ENCODE peak calls at places on chromosomes 1 and 21, in five cellular contexts. D is PC-3; V is CD4-positive, CD25-positive, alpha-beta regulatory T cell; T is MM.1S; U is transverse colon. Y is an unnamed sample.
A peak's percentile ranks its signal among the peaks of the same experiment; 100 is the strongest.

GRCh38 chr21:31260790-31261189 is 83.3 kb downstream of the TIAM1 start:
- DNase-seq in U (no peak), V (no peak), T (no peak), D (no peak), Y (no peak)

GRCh38 chr1:31441073-31441472 is 28.1 kb downstream of the SERINC2 start:
- DNase-seq in U (no peak), D (no peak), V (no peak), T (no peak), Y (no peak)

GRCh38 chr1:113226118-113226517 is 153.1 kb downstream of the LRIG2 start:
- DNase-seq in V (no peak), D (no peak), U (peak; percentile 44), T (no peak), Y (no peak)

GRCh38 chr1:41486892-41487728 is 2.6 kb upstream of the EDN2 start:
- DNase-seq in V (no peak), T (no peak), U (no peak), D (no peak), Y (no peak)

GRCh38 chr1:6345009-6345408 is 48.6 kb downstream of the ACOT7 start:
- DNase-seq in D (no peak), U (peak; percentile 53), V (no peak), T (no peak), Y (peak; percentile 19)

GRCh38 chr1:33768821-33769220 is 95.1 kb upstream of the HMGB4 start:
- DNase-seq in T (no peak), U (no peak), D (no peak), V (no peak), Y (no peak)

GRCh38 chr1:3133671-3134070 is 64.7 kb downstream of the PRDM16 start:
- DNase-seq in T (no peak), V (no peak), D (peak; percentile 31), U (no peak), Y (peak; percentile 95)

GRCh38 chr1:34013958-34014737 is 150.3 kb downstream of the HMGB4 start:
- DNase-seq in U (no peak), T (no peak), V (no peak), D (no peak), Y (no peak)

GRCh38 chr1:221431068-221431651 is 310.7 kb downstream of the DUSP10 start:
- DNase-seq in T (no peak), U (no peak), V (no peak), D (no peak), Y (peak; percentile 25)

GRCh38 chr1:83693409-83694126 is 305.4 kb downstream of the TTLL7 start:
- DNase-seq in U (no peak), V (no peak), D (no peak), T (no peak), Y (no peak)

GRCh38 chr21:14531927-14532326 is 14.2 kb downstream of the SAMSN1 start:
- DNase-seq in D (no peak), T (no peak), V (no peak), U (no peak), Y (no peak)

GRCh38 chr21:31985398-31985797 is 112.6 kb downstream of the HUNK start:
- DNase-seq in D (no peak), U (no peak), V (no peak), T (no peak), Y (no peak)

GRCh38 chr1:186983327-186983726 is 154.6 kb downstream of the PLA2G4A start:
- DNase-seq in V (no peak), U (peak; percentile 18), T (no peak), D (no peak), Y (no peak)

GRCh38 chr21:15514073-15514946 is 215.5 kb upstream of the USP25 start:
- DNase-seq in U (peak; percentile 52), V (peak; percentile 77), T (peak; percentile 31), D (no peak), Y (no peak)

GRCh38 chr1:212968385-212968863 is 18.1 kb downstream of the VASH2 start:
- DNase-seq in U (no peak), T (peak; percentile 57), V (no peak), D (no peak), Y (no peak)

GRCh38 chr1:244012232-244012631 is 38.9 kb upstream of the ZBTB18 start:
- DNase-seq in D (peak; percentile 97), V (no peak), U (no peak), T (no peak), Y (peak; percentile 89)

GRCh38 chr1:36924282-36924791 is 110.0 kb downstream of the GRIK3 start:
- DNase-seq in V (peak; percentile 1), T (peak; percentile 45), D (peak; percentile 60), U (no peak), Y (no peak)

GRCh38 chr1:207901041-207901653 is 9.8 kb downstream of the CD34 start:
- DNase-seq in D (no peak), V (no peak), T (no peak), U (no peak), Y (no peak)

GRCh38 chr1:65175171-65176070 is 27.4 kb downstream of the AK4 start:
- DNase-seq in D (no peak), T (no peak), V (no peak), U (no peak), Y (peak; percentile 65)

GRCh38 chr1:235063068-235063765 is 65.4 kb downstream of the TOMM20 start:
- DNase-seq in T (peak; percentile 55), D (no peak), U (no peak), V (no peak), Y (peak; percentile 42)

GRCh38 chr1:60055336-60055735 is 18.2 kb downstream of the C1orf87 start:
- DNase-seq in T (no peak), U (no peak), D (peak; percentile 6), V (no peak), Y (no peak)

GRCh38 chr1:87115317-87115885 is 201.0 kb downstream of the HS2ST1 start:
- DNase-seq in U (no peak), T (no peak), V (no peak), D (peak; percentile 85), Y (peak; percentile 80)

GRCh38 chr1:184162266-184162665 is 110.7 kb downstream of the TSEN15 start:
- DNase-seq in D (no peak), T (no peak), V (no peak), U (no peak), Y (no peak)

GRCh38 chr1:5684791-5685190 is 307.4 kb downstream of the NPHP4 start:
- DNase-seq in D (no peak), V (no peak), T (no peak), U (no peak), Y (no peak)

GRCh38 chr1:210237514-210237913 is 4.9 kb downstream of the SERTAD4 start:
- DNase-seq in T (no peak), U (no peak), V (no peak), D (no peak), Y (peak; percentile 64)

GRCh38 chr1:62325076-62325475 is 5.8 kb upstream of the KANK4 start:
- DNase-seq in V (no peak), U (no peak), T (no peak), D (peak; percentile 44), Y (peak; percentile 43)

GRCh38 chr1:87404306-87404705 is 75.6 kb downstream of the LMO4 start:
- DNase-seq in D (peak; percentile 65), T (no peak), U (no peak), V (peak; percentile 5), Y (no peak)

GRCh38 chr1:93567255-93567918 is 114.2 kb downstream of the BCAR3 start:
- DNase-seq in V (no peak), U (no peak), D (peak; percentile 52), T (no peak), Y (peak; percentile 80)

GRCh38 chr1:8118031-8118451 is 91.9 kb upstream of the ERRFI1 start:
- DNase-seq in T (no peak), V (no peak), U (no peak), D (no peak), Y (no peak)

GRCh38 chr1:8094481-8095241 is 68.6 kb upstream of the ERRFI1 start:
- DNase-seq in T (no peak), V (no peak), U (peak; percentile 34), D (peak; percentile 72), Y (peak; percentile 65)

GRCh38 chr21:26933448-26933847 is 33.4 kb downstream of the ADAMTS5 start:
- DNase-seq in U (no peak), T (no peak), V (no peak), D (no peak), Y (no peak)

GRCh38 chr1:48038273-48038767 is 41.1 kb upstream of the TRABD2B start:
- DNase-seq in D (no peak), U (no peak), V (no peak), T (no peak), Y (no peak)

GRCh38 chr1:84892657-84893618 is at the start of gene LPAR3:
- DNase-seq in T (no peak), D (peak; percentile 69), V (no peak), U (peak; percentile 51), Y (peak; percentile 69)

DNA sequence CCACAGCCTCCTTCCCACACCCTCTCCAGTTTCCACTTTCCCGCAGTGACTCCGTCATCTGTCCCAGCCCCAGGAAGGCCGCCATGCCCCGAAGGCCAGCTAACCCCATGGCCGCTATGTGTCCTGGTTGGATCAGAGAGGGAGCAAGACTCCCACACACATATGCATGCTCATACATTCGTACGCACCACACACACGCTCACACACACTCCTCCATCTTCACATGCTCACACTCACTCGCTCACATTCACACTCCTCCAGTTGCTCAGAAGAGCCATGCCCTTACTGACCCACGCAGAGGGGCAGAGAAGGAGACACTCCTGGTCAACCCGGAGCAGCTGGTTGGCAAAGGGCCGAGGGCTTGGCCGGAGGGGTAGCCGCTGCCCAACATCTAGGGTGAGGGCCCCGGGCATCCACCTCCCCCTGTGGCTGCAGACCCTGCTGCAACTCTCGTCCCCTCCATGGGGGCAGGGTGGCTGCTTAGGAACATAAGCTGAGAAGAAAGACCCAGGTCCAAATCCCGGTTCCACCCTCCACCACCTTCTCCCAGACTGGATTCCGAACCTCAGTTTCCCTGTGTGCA is 122.3 kb upstream of the SLC25A33 start:
- DNase-seq in T (no peak), D (no peak), U (no peak), V (no peak), Y (no peak)
- H3K27ac ChIP-seq in T (no peak overlapping the region), D (no peak overlapping the region), U (no peak overlapping the region), V (peak overlapping the region; percentile 56), Y (no peak overlapping the region)

DNA sequence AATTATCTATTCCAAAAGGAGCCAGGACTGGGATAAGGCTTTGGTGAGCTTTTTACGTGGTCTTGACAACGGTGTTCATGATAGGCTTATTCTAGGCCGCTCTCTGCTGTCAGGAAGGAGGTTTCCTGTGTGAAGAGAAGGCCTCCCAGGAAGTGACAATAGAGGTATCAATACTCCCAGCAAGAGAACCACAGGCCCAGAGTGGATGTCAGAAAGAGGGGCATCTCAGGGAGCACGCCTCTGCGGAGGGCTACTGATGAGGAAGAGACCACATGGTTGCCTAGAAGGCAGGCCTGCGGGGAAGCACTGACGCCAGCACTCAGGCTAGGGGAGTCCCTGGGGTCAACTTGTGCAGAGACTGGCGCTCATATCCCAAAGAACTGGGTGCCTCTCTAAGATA is 60.4 kb downstream of the ITPKB start:
- DNase-seq in D (no peak), T (no peak), V (no peak), U (no peak), Y (no peak)
- H3K27ac ChIP-seq in D (no peak overlapping the region), T (no peak overlapping the region), V (peak overlapping the region; percentile 94), U (peak overlapping the region; percentile 89), Y (no peak overlapping the region)

GRCh38 chr1:117657949-117658660 is 52.3 kb downstream of the TENT5C start:
- DNase-seq in U (no peak), D (no peak), T (no peak), V (no peak), Y (no peak)
- H3K27ac ChIP-seq in U (peak overlapping the region; percentile 79), D (no peak overlapping the region), T (peak overlapping the region; percentile 100), V (peak overlapping the region; percentile 94), Y (no peak overlapping the region)

GRCh38 chr1:218345673-218346390 is 696 bp downstream of the TGFB2 start:
- DNase-seq in T (peak; percentile 77), D (peak; percentile 89), U (peak; percentile 25), V (peak; percentile 24), Y (peak; percentile 79)
- H3K27ac ChIP-seq in T (peak overlapping the region; percentile 4), D (peak overlapping the region; percentile 84), U (peak overlapping the region; percentile 88), V (no peak overlapping the region), Y (peak overlapping the region; percentile 93)

GRCh38 chr1:201325678-201326060 is 42.4 kb downstream of the PKP1 start:
- DNase-seq in V (no peak), U (no peak), D (no peak), T (no peak), Y (peak; percentile 66)
- H3K27ac ChIP-seq in V (no peak overlapping the region), U (no peak overlapping the region), D (no peak overlapping the region), T (no peak overlapping the region), Y (no peak overlapping the region)

Y was measured in osteoblast.